ENCODE peak calls at places on chromosomes 16 and 17, in six cellular contexts. R is AML-193; P is occipital lobe; J is NB4; Z is activated CD4-positive, alpha-beta T cell treated with anti-CD3 and anti-CD28 coated beads, Interleukin-2, amount 50 U/mL, for 1 hour; D is progenitor cell of endocrine pancreas. W is an unnamed sample.

GRCh38 chr17:77253611-77254051 is 112.9 kb downstream of the SEC14L1 start:
- DNase-seq in R (no peak), J (no peak), Z (no peak), D (no peak), P (no peak), W (no peak)

GRCh38 chr16:4915226-4915761 is 21.7 kb downstream of the PPL start:
- DNase-seq in R (no peak), J (peak), Z (no peak), P (no peak), D (no peak), W (no peak)

GRCh38 chr17:35780876-35781409 is 14.5 kb downstream of the MMP28 start:
- DNase-seq in D (no peak), P (no peak), R (no peak), J (no peak), Z (no peak), W (no peak)

GRCh38 chr17:48307814-48308411 is 122.1 kb downstream of the SKAP1 start:
- DNase-seq in Z (peak), D (peak), R (peak), J (peak), P (no peak), W (peak)

GRCh38 chr17:68396795-68397536 is 60.3 kb downstream of the WIPI1 start:
- DNase-seq in J (no peak), P (no peak), R (no peak), Z (no peak), D (no peak), W (no peak)

GRCh38 chr17:42878123-42878880 is 22.3 kb upstream of the G6PC1 start:
- DNase-seq in R (no peak), P (no peak), Z (no peak), J (no peak), D (no peak), W (no peak)

GRCh38 chr17:7915611-7916382 is at the start of gene RNF227:
- DNase-seq in R (peak), Z (peak), P (peak), J (peak), D (peak), W (peak)

GRCh38 chr17:66676421-66676820 is 158.5 kb upstream of the CACNG5 start:
- DNase-seq in Z (no peak), D (no peak), R (no peak), P (no peak), J (no peak), W (no peak)

GRCh38 chr16:67910162-67910561 is 17.1 kb downstream of the PSKH1 start:
- DNase-seq in R (no peak), D (no peak), J (no peak), P (peak), Z (no peak), W (no peak)

GRCh38 chr16:22195695-22196558 is 10.2 kb upstream of the EEF2K start:
- DNase-seq in R (peak), Z (peak), J (peak), D (peak), P (peak), W (peak)

GRCh38 chr17:41118721-41119120 is 548 bp upstream of the KRTAP4-11 start:
- DNase-seq in D (no peak), J (no peak), P (no peak), R (no peak), Z (no peak), W (no peak)

GRCh38 chr17:49817993-49818392 is 29.5 kb downstream of the KAT7 start:
- DNase-seq in R (no peak), D (no peak), Z (peak), J (no peak), P (no peak), W (no peak)

GRCh38 chr16:30031477-30031918 is 427 bp upstream of the TLCD3B start:
- DNase-seq in Z (no peak), D (no peak), P (no peak), R (no peak), J (no peak), W (no peak)

GRCh38 chr17:79393358-79394038 is 217.4 kb downstream of the RBFOX3 start:
- DNase-seq in R (peak), J (peak), Z (peak), P (peak), D (peak), W (peak)

GRCh38 chr17:49783051-49783715 is 5.3 kb upstream of the KAT7 start:
- DNase-seq in R (no peak), J (no peak), D (no peak), P (no peak), Z (no peak), W (no peak)

GRCh38 chr16:56684256-56684925 is 2.1 kb downstream of the MT1X start:
- DNase-seq in J (no peak), P (no peak), Z (no peak), R (no peak), D (no peak), W (no peak)

GRCh38 chr16:35798885-35799426 is 2339.5 kb downstream of the TP53TG3F start:
- DNase-seq in D (no peak), J (no peak), Z (no peak), R (no peak), P (no peak), W (no peak)

GRCh38 chr16:55499951-55500350 is 8.9 kb upstream of the LPCAT2 start:
- DNase-seq in P (no peak), R (peak), D (no peak), J (peak), Z (no peak), W (no peak)

GRCh38 chr17:36939059-36939943 is 2.0 kb downstream of the LHX1 start:
- DNase-seq in Z (no peak), D (no peak), J (peak), R (no peak), P (no peak), W (peak)

GRCh38 chr17:37813753-37814152 is 68.9 kb upstream of the HNF1B start:
- DNase-seq in R (no peak), J (no peak), P (no peak), Z (no peak), D (no peak), W (no peak)

GRCh38 chr17:78107457-78107856 is 21.1 kb downstream of the TMC6 start:
- DNase-seq in P (no peak), Z (no peak), J (no peak), D (no peak), R (no peak), W (no peak)

GRCh38 chr17:28755486-28755885 is 11.7 kb downstream of the TRAF4 start:
- DNase-seq in R (no peak), D (no peak), Z (no peak), J (no peak), P (no peak), W (no peak)

GRCh38 chr17:72890711-72891110 is 201.8 kb downstream of the SLC39A11 start:
- DNase-seq in J (no peak), R (no peak), D (no peak), Z (no peak), P (no peak), W (no peak)

GRCh38 chr17:35586569-35587073 is 501 bp upstream of the AP2B1 start:
- DNase-seq in P (no peak), R (no peak), D (no peak), Z (no peak), J (no peak), W (no peak)

GRCh38 chr16:9597967-9598730 is 506.7 kb downstream of the HAPSTR1 start:
- DNase-seq in D (no peak), P (peak), J (no peak), R (no peak), Z (no peak), W (no peak)

GRCh38 chr16:29806641-29807425 is 504 bp downstream of the MAZ start:
- DNase-seq in J (peak), Z (no peak), D (no peak), R (peak), P (no peak), W (peak)

GRCh38 chr17:65783845-65784334 is 222.4 kb upstream of the AXIN2 start:
- DNase-seq in Z (no peak), R (no peak), P (no peak), J (no peak), D (no peak), W (no peak)

GRCh38 chr17:80125656-80126448 is 21.1 kb downstream of the EIF4A3 start:
- DNase-seq in R (no peak), Z (no peak), P (no peak), D (no peak), J (no peak), W (no peak)

GRCh38 chr16:51390877-51391276 is 239.8 kb upstream of the SALL1 start:
- DNase-seq in R (no peak), Z (no peak), P (no peak), D (no peak), J (no peak), W (peak)

GRCh38 chr17:80214878-80215210 is 5.3 kb downstream of the SGSH start:
- DNase-seq in D (no peak), J (no peak), Z (no peak), R (no peak), P (no peak), W (no peak)

GRCh38 chr16:1920727-1921155 is 2.5 kb upstream of the HS3ST6 start:
- DNase-seq in J (peak), Z (no peak), D (no peak), R (no peak), P (no peak), W (peak)

GRCh38 chr17:10699861-10700260 is 2.5 kb downstream of the ADPRM start:
- DNase-seq in Z (peak), R (peak), J (peak), P (no peak), D (no peak), W (no peak)

GRCh38 chr17:34527908-34528470 is 51.4 kb upstream of the TMEM132E start:
- DNase-seq in R (no peak), Z (no peak), P (no peak), D (no peak), J (peak), W (peak)

GRCh38 chr16:4465977-4466779 is 8.2 kb downstream of the NMRAL1 start:
- DNase-seq in R (no peak), P (no peak), Z (peak), J (no peak), D (no peak), W (no peak)

GRCh38 chr16:80347900-80348299 is 192.9 kb upstream of the DYNLRB2 start:
- DNase-seq in P (no peak), J (no peak), R (no peak), D (no peak), Z (no peak), W (no peak)

GRCh38 chr17:40551091-40551873 is 14.0 kb downstream of the CCR7 start:
- DNase-seq in D (no peak), P (no peak), R (no peak), Z (peak), J (peak), W (no peak)

W was measured in glutamatergic neuron.